ENCODE peak calls at places on chromosomes 7 and 10, in six cellular contexts. One of them, this sample, is unnamed.

GRCh38 chr10:69958232-69958902 is 94.3 kb upstream of the MACROH2A2 start:
- DNase-seq in hepatocyte: peak; percentile 54
- DNase-seq in fibroblast of lung: peak; percentile 63
- DNase-seq in CD8-positive, alpha-beta memory T cell: peak; percentile 7
- DNase-seq in aorta: no peak
- DNase-seq in left lung: no peak
- DNase-seq in this sample: peak; percentile 93

GRCh38 chr10:7610651-7611389 is 55.9 kb downstream of the ITIH5 start:
- DNase-seq in CD8-positive, alpha-beta memory T cell: no peak
- DNase-seq in left lung: no peak
- DNase-seq in aorta: no peak
- DNase-seq in fibroblast of lung: peak; percentile 98
- DNase-seq in hepatocyte: peak; percentile 66
- DNase-seq in this sample: no peak

GRCh38 chr10:131065673-131066331 is 245.7 kb downstream of the TCERG1L start:
- DNase-seq in aorta: peak; percentile 40
- DNase-seq in hepatocyte: no peak
- DNase-seq in CD8-positive, alpha-beta memory T cell: no peak
- DNase-seq in left lung: no peak
- DNase-seq in fibroblast of lung: no peak
- DNase-seq in this sample: no peak

GRCh38 chr7:38283809-38284208 is 10.4 kb upstream of the TARP start:
- DNase-seq in hepatocyte: no peak
- DNase-seq in fibroblast of lung: no peak
- DNase-seq in left lung: no peak
- DNase-seq in CD8-positive, alpha-beta memory T cell: no peak
- DNase-seq in aorta: no peak
- DNase-seq in this sample: no peak

GRCh38 chr7:134477954-134478353 is 19.1 kb upstream of the AKR1B1 start:
- DNase-seq in CD8-positive, alpha-beta memory T cell: no peak
- DNase-seq in left lung: no peak
- DNase-seq in hepatocyte: no peak
- DNase-seq in fibroblast of lung: peak; percentile 12
- DNase-seq in aorta: no peak
- DNase-seq in this sample: no peak

GRCh38 chr10:16737420-16737819 is 79.8 kb downstream of the RSU1 start:
- DNase-seq in fibroblast of lung: no peak
- DNase-seq in hepatocyte: no peak
- DNase-seq in CD8-positive, alpha-beta memory T cell: no peak
- DNase-seq in left lung: no peak
- DNase-seq in aorta: no peak
- DNase-seq in this sample: no peak

GRCh38 chr7:152674860-152675760 is 831 bp downstream of the XRCC2 start:
- DNase-seq in CD8-positive, alpha-beta memory T cell: peak; percentile 0
- DNase-seq in left lung: no peak
- DNase-seq in aorta: peak; percentile 36
- DNase-seq in hepatocyte: peak; percentile 30
- DNase-seq in fibroblast of lung: peak; percentile 67
- DNase-seq in this sample: peak; percentile 37

GRCh38 chr10:103778358-103779139 is 76.8 kb downstream of the SH3PXD2A start:
- DNase-seq in CD8-positive, alpha-beta memory T cell: no peak
- DNase-seq in left lung: no peak
- DNase-seq in fibroblast of lung: no peak
- DNase-seq in hepatocyte: no peak
- DNase-seq in aorta: no peak
- DNase-seq in this sample: no peak

GRCh38 chr7:27814054-27814453 is 74.1 kb downstream of the TAX1BP1 start:
- DNase-seq in left lung: no peak
- DNase-seq in hepatocyte: no peak
- DNase-seq in aorta: no peak
- DNase-seq in fibroblast of lung: peak; percentile 3
- DNase-seq in CD8-positive, alpha-beta memory T cell: no peak
- DNase-seq in this sample: no peak

GRCh38 chr7:51222916-51223315 is 93.7 kb downstream of the COBL start:
- DNase-seq in left lung: no peak
- DNase-seq in aorta: no peak
- DNase-seq in fibroblast of lung: no peak
- DNase-seq in hepatocyte: no peak
- DNase-seq in CD8-positive, alpha-beta memory T cell: no peak
- DNase-seq in this sample: no peak

GRCh38 chr10:29446327-29446726 is 157.5 kb downstream of the LYZL1 start:
- DNase-seq in aorta: no peak
- DNase-seq in left lung: no peak
- DNase-seq in CD8-positive, alpha-beta memory T cell: no peak
- DNase-seq in hepatocyte: no peak
- DNase-seq in fibroblast of lung: peak; percentile 55
- DNase-seq in this sample: no peak

GRCh38 chr7:56033671-56034432 is 17.4 kb downstream of the PSPH start:
- DNase-seq in CD8-positive, alpha-beta memory T cell: peak; percentile 63
- DNase-seq in left lung: peak; percentile 91
- DNase-seq in fibroblast of lung: peak; percentile 86
- DNase-seq in hepatocyte: peak; percentile 87
- DNase-seq in aorta: peak; percentile 78
- DNase-seq in this sample: peak; percentile 95

GRCh38 chr10:34808789-34809745 is 6.0 kb downstream of the PARD3 start:
- DNase-seq in fibroblast of lung: peak; percentile 43
- DNase-seq in CD8-positive, alpha-beta memory T cell: no peak
- DNase-seq in aorta: no peak
- DNase-seq in hepatocyte: peak; percentile 59
- DNase-seq in left lung: no peak
- DNase-seq in this sample: peak; percentile 87

GRCh38 chr10:132144086-132144485 is 42.7 kb upstream of the DPYSL4 start:
- DNase-seq in CD8-positive, alpha-beta memory T cell: no peak
- DNase-seq in fibroblast of lung: no peak
- DNase-seq in left lung: peak; percentile 63
- DNase-seq in hepatocyte: no peak
- DNase-seq in aorta: peak; percentile 61
- DNase-seq in this sample: no peak

GRCh38 chr7:106284516-106285050 is at the start of gene NAMPT:
- DNase-seq in left lung: peak; percentile 90
- DNase-seq in hepatocyte: peak; percentile 75
- DNase-seq in aorta: peak; percentile 87
- DNase-seq in CD8-positive, alpha-beta memory T cell: no peak
- DNase-seq in fibroblast of lung: no peak
- DNase-seq in this sample: no peak

GRCh38 chr10:116272497-116273221 is at the start of gene GFRA1:
- DNase-seq in aorta: peak; percentile 85
- DNase-seq in fibroblast of lung: peak; percentile 18
- DNase-seq in CD8-positive, alpha-beta memory T cell: no peak
- DNase-seq in hepatocyte: peak; percentile 26
- DNase-seq in left lung: peak; percentile 78
- DNase-seq in this sample: peak; percentile 92

GRCh38 chr10:116268976-116269375 is 4.0 kb downstream of the GFRA1 start:
- DNase-seq in aorta: no peak
- DNase-seq in left lung: no peak
- DNase-seq in hepatocyte: no peak
- DNase-seq in CD8-positive, alpha-beta memory T cell: no peak
- DNase-seq in fibroblast of lung: no peak
- DNase-seq in this sample: peak; percentile 63

GRCh38 chr10:116271593-116272496 is 1.2 kb downstream of the GFRA1 start:
- DNase-seq in CD8-positive, alpha-beta memory T cell: no peak
- DNase-seq in fibroblast of lung: peak; percentile 11
- DNase-seq in left lung: peak; percentile 80
- DNase-seq in hepatocyte: peak; percentile 39
- DNase-seq in aorta: peak; percentile 82
- DNase-seq in this sample: peak; percentile 93

GRCh38 chr10:116269612-116270011 is 3.4 kb downstream of the GFRA1 start:
- DNase-seq in fibroblast of lung: no peak
- DNase-seq in hepatocyte: no peak
- DNase-seq in left lung: no peak
- DNase-seq in aorta: no peak
- DNase-seq in CD8-positive, alpha-beta memory T cell: no peak
- DNase-seq in this sample: peak; percentile 71

DNA sequence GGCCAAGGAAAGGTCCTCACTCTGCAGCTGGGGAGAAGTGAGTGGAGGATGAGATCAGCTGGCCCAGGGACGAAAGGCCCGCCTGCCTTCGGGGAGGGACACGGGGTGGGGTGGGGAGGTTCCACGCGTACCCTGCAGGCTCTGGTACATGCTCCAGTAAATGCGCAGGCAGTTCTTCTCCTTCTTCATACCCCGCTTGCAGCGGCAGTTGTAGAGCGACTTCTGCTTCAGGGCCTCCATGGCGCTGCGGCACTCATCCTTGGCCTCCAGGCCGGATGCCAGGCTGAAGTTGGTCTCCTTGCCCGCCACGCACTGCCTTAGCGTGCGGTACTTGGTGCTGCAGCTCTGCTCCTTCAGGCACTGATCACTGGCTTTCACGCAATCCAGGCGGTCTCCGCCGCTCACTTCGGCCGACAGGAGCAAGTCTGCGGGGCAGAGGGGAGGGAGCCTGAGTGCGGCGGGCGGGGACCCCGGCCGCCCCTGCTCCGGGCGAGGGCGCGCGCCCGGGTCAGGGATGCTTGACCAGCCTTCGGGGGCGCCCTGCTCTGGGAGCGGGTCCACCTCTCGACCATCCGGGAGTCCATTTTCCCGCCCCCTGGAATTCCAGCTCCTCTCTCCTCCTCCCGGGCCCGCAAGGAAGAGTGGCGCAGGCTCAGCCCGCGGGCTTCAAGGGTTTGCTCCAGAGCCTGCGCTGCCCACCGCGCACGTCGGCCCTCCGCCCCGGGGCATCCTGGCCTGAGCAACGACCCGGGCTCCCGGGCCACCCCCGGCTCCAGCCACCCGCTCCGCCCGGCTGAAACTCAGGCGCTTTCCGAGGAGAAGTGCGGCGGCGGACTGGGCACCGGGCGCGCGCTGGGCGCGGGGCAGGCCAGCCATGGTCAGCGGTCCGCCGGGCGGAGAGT is 2.1 kb downstream of the GFRA1 start:
- DNase-seq in fibroblast of lung: no peak
- DNase-seq in hepatocyte: peak; percentile 19
- DNase-seq in CD8-positive, alpha-beta memory T cell: no peak
- DNase-seq in left lung: peak; percentile 75
- DNase-seq in aorta: peak; percentile 77
- DNase-seq in this sample: peak; percentile 93
- H3K4me3 ChIP-seq in fibroblast of lung: peak overlapping the region; percentile 60
- H3K4me3 ChIP-seq in hepatocyte: peak overlapping the region; percentile 53
- H3K4me3 ChIP-seq in CD8-positive, alpha-beta memory T cell: no peak overlapping the region
- H3K4me3 ChIP-seq in left lung: peak overlapping the region; percentile 21
- H3K4me3 ChIP-seq in aorta: peak overlapping the region; percentile 68
- H3K4me3 ChIP-seq in this sample: peak overlapping the region; percentile 75

GRCh38 chr7:92251181-92251580 is 5.4 kb downstream of the ANKIB1 start:
- DNase-seq in fibroblast of lung: no peak
- DNase-seq in aorta: no peak
- DNase-seq in CD8-positive, alpha-beta memory T cell: no peak
- DNase-seq in hepatocyte: no peak
- DNase-seq in left lung: no peak
- DNase-seq in this sample: no peak

GRCh38 chr7:92259610-92260247 is 14.0 kb downstream of the ANKIB1 start:
- DNase-seq in CD8-positive, alpha-beta memory T cell: no peak
- DNase-seq in hepatocyte: no peak
- DNase-seq in aorta: no peak
- DNase-seq in left lung: no peak
- DNase-seq in fibroblast of lung: no peak
- DNase-seq in this sample: no peak

GRCh38 chr7:92259062-92259461 is 13.3 kb downstream of the ANKIB1 start:
- DNase-seq in fibroblast of lung: no peak
- DNase-seq in aorta: no peak
- DNase-seq in hepatocyte: no peak
- DNase-seq in left lung: no peak
- DNase-seq in CD8-positive, alpha-beta memory T cell: no peak
- DNase-seq in this sample: no peak

GRCh38 chr7:92253251-92253650 is 7.5 kb downstream of the ANKIB1 start:
- DNase-seq in hepatocyte: no peak
- DNase-seq in aorta: no peak
- DNase-seq in left lung: no peak
- DNase-seq in fibroblast of lung: no peak
- DNase-seq in CD8-positive, alpha-beta memory T cell: no peak
- DNase-seq in this sample: no peak

DNA sequence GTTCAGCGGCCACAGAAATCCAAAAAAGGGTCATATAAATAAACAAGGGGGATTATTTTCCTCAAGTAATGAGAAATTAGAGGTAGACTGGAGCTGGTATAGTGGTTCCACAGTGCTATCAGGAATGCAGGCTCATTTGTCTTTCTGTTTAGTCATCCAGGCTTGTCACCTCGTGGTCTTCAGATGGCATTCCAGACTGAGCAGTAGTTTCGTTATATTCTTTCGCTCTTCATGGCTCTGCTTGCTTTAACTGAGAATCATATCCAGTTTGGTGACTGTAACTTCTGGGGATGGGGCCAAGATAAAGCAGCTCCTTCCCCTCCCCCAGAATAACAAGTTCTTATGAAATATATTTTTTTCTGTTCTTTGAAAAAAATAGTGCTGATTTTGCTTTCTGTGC is 9.5 kb downstream of the ANKIB1 start:
- DNase-seq in left lung: no peak
- DNase-seq in hepatocyte: no peak
- DNase-seq in CD8-positive, alpha-beta memory T cell: no peak
- DNase-seq in fibroblast of lung: peak; percentile 91
- DNase-seq in aorta: no peak
- DNase-seq in this sample: peak; percentile 75
- H3K4me1 ChIP-seq in left lung: no peaks in the 10 kb centered on the region
- H3K4me1 ChIP-seq in hepatocyte: no peaks in the 10 kb centered on the region
- H3K4me1 ChIP-seq in CD8-positive, alpha-beta memory T cell: no peaks in the 10 kb centered on the region
- H3K4me1 ChIP-seq in fibroblast of lung: no peaks in the 10 kb centered on the region
- H3K4me1 ChIP-seq in aorta: no peaks in the 10 kb centered on the region
- H3K4me1 ChIP-seq in this sample: peaks cover 24% of the 10 kb centered on the region

DNA sequence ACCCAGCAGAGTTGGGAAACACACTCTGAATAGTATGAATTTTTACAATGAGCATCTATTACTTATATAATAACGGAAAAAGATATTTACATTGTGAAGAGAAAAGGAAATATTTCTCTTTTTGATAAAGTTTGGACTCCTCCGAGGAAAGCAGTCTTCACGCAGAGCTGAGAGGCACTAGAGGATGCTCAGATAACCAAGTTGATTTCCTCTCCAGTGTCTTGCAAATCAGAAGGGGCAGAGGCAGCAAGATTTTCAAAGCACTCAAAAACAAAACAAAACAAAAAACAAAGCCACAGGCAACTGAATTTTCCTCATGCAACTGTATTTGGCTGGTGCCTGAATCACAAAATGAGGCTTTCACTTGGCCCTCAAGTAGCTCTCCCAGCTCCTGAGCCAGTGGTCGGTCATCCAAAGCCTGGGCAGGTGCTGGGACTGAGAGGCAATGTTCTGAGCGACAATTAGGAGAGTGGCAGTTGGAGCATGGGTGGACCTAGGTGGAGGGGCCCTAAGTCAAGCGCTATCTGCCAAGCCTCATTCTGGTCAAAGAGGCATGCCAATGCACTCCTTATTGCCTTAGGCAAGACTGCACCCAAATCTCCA is 10.3 kb upstream of the GATAD1 start:
- DNase-seq in left lung: no peak
- DNase-seq in hepatocyte: no peak
- DNase-seq in CD8-positive, alpha-beta memory T cell: no peak
- DNase-seq in aorta: no peak
- DNase-seq in fibroblast of lung: no peak
- DNase-seq in this sample: no peak
- H3K4me3 ChIP-seq in left lung: no peak overlapping the region
- H3K4me3 ChIP-seq in hepatocyte: no peak overlapping the region
- H3K4me3 ChIP-seq in CD8-positive, alpha-beta memory T cell: no peak overlapping the region
- H3K4me3 ChIP-seq in aorta: no peak overlapping the region
- H3K4me3 ChIP-seq in fibroblast of lung: no peak overlapping the region
- H3K4me3 ChIP-seq in this sample: no peak overlapping the region

DNA sequence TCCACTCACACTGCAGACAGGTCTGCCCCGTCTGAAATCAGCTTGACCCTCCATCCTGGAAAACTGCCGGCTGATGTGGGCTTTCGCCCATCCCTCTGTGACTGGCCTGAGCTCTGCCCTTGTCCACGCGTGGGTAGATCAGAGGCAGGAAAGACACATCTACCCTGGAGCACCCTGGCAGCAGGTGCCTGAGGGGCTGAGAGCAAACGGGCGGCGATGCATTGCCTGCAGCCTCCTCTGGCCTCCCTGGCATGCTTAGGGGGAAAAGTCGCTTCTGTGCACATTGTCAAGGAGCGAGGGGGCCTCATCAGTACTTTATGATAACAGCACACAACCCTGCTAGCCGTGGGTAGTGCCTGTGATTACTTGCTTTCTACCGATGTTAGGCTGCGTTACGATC is 109.4 kb downstream of the ADARB2 start:
- DNase-seq in fibroblast of lung: no peak
- DNase-seq in CD8-positive, alpha-beta memory T cell: no peak
- DNase-seq in aorta: no peak
- DNase-seq in hepatocyte: no peak
- DNase-seq in left lung: no peak
- DNase-seq in this sample: no peak
- H3K4me1 ChIP-seq in fibroblast of lung: no peaks in the 10 kb centered on the region
- H3K4me1 ChIP-seq in CD8-positive, alpha-beta memory T cell: no peaks in the 10 kb centered on the region
- H3K4me1 ChIP-seq in aorta: no peaks in the 10 kb centered on the region
- H3K4me1 ChIP-seq in hepatocyte: no peaks in the 10 kb centered on the region
- H3K4me1 ChIP-seq in left lung: no peaks in the 10 kb centered on the region
- H3K4me1 ChIP-seq in this sample: no peaks in the 10 kb centered on the region

This sample was measured in osteoblast.